ENCODE peak calls at places on chromosomes 1 and 21, in nine cellular contexts. B, N, U, A, V, T, K, Q and O are unnamed samples.

GRCh38 chr1:16612332-16613172 is 812 bp downstream of the NBPF1 start:
- DNase-seq in B (peak), N (peak), U (no peak), A (peak), V (no peak), T (peak), K (peak), Q (no peak), O (no peak)

GRCh38 chr1:1937549-1938275 is 18.6 kb upstream of the TMEM52 start:
- DNase-seq in B (no peak), N (no peak), U (no peak), A (no peak), V (no peak), T (no peak), K (no peak), Q (no peak), O (no peak)

GRCh38 chr1:24244519-24245268 is 57.6 kb upstream of the IFNLR1 start:
- DNase-seq in B (no peak), N (no peak), U (no peak), A (no peak), V (no peak), T (no peak), K (no peak), Q (no peak), O (no peak)

GRCh38 chr1:22710688-22711024 is at the start of gene EPHB2:
- DNase-seq in B (no peak), N (peak), U (no peak), A (peak), V (no peak), T (peak), K (peak), Q (no peak), O (no peak)

GRCh38 chr21:40466893-40467483 is 380.0 kb downstream of the DSCAM start:
- DNase-seq in B (no peak), N (no peak), U (no peak), A (peak), V (no peak), T (peak), K (no peak), Q (no peak), O (no peak)

GRCh38 chr1:62530516-62531154 is 66.7 kb upstream of the ANGPTL3 start:
- DNase-seq in B (no peak), N (no peak), U (no peak), A (peak), V (no peak), T (no peak), K (peak), Q (no peak), O (peak)

GRCh38 chr1:1106510-1107221 is 9.2 kb downstream of the C1orf159 start:
- DNase-seq in B (no peak), N (no peak), U (no peak), A (no peak), V (no peak), T (no peak), K (peak), Q (no peak), O (no peak)

GRCh38 chr1:245010018-245010614 is 144.7 kb upstream of the KIF26B start:
- DNase-seq in B (no peak), N (no peak), U (no peak), A (no peak), V (no peak), T (no peak), K (no peak), Q (no peak), O (no peak)

GRCh38 chr1:183635112-183635605 is 424 bp downstream of the ARPC5 start:
- DNase-seq in B (no peak), N (no peak), U (no peak), A (peak), V (no peak), T (no peak), K (peak), Q (peak), O (no peak)

GRCh38 chr1:225995919-225996864 is 3.0 kb downstream of the SDE2 start:
- DNase-seq in B (no peak), N (no peak), U (no peak), A (no peak), V (no peak), T (no peak), K (no peak), Q (no peak), O (no peak)

GRCh38 chr1:108108119-108108518 is 92.0 kb downstream of the SLC25A24 start:
- DNase-seq in B (no peak), N (no peak), U (no peak), A (no peak), V (no peak), T (no peak), K (no peak), Q (no peak), O (no peak)

GRCh38 chr1:92909321-92909720 is 51.9 kb downstream of the DIPK1A start:
- DNase-seq in B (no peak), N (peak), U (no peak), A (no peak), V (no peak), T (no peak), K (no peak), Q (no peak), O (peak)

GRCh38 chr1:244220410-244220809 is 169.3 kb downstream of the ZBTB18 start:
- DNase-seq in B (no peak), N (no peak), U (no peak), A (no peak), V (no peak), T (no peak), K (no peak), Q (no peak), O (no peak)

GRCh38 chr21:35020446-35020845 is 28.7 kb downstream of the RUNX1 start:
- DNase-seq in B (no peak), N (no peak), U (no peak), A (no peak), V (no peak), T (no peak), K (no peak), Q (no peak), O (no peak)

GRCh38 chr1:38050397-38051141 is 4.0 kb upstream of the POU3F1 start:
- DNase-seq in B (no peak), N (no peak), U (no peak), A (no peak), V (no peak), T (no peak), K (no peak), Q (no peak), O (no peak)